ENCODE peak calls at places on chromosomes 11 and 22, in seven cellular contexts. S is right atrium auricular region; J is stimulated activated effector memory CD8-positive, alpha-beta T cell treated with anti-CD3 and anti-CD28 coated beads, Interleukin-12 subunit alpha, Interleukin-12 subunit beta, amount 100 ng/mL, for 72 hours; G is GM06990; Z is colonic mucosa; U is AG20443; W is amygdala. D is an unnamed sample.

GRCh38 chr11:108147150-108147549 is 25.8 kb downstream of the ACAT1 start:
- DNase-seq in U (peak), W (no peak), G (no peak), S (no peak), Z (no peak), J (no peak), D (no peak)

GRCh38 chr11:91813263-91813662 is 411.4 kb upstream of the FAT3 start:
- DNase-seq in S (no peak), J (no peak), U (no peak), G (no peak), Z (no peak), W (no peak), D (no peak)

GRCh38 chr11:554824-555499 is 5.6 kb downstream of the LMNTD2 start:
- DNase-seq in S (no peak), W (peak), U (peak), G (peak), J (peak), Z (peak), D (peak)

GRCh38 chr22:25177895-25178294 is 21.8 kb upstream of the CRYBB3 start:
- DNase-seq in Z (no peak), G (no peak), S (no peak), W (no peak), U (no peak), J (no peak), D (no peak)

GRCh38 chr11:48002565-48002964 is 22.2 kb downstream of the PTPRJ start:
- DNase-seq in S (no peak), Z (no peak), G (no peak), U (no peak), J (no peak), W (no peak), D (no peak)

GRCh38 chr11:92477686-92478085 is 253.1 kb downstream of the FAT3 start:
- DNase-seq in W (no peak), S (no peak), Z (no peak), J (no peak), U (no peak), G (no peak), D (no peak)

GRCh38 chr22:24964441-24964840 is 11.9 kb downstream of the KIAA1671 start:
- DNase-seq in Z (no peak), S (no peak), W (no peak), J (no peak), G (no peak), U (no peak), D (no peak)

GRCh38 chr11:75800728-75801361 is 14.2 kb upstream of the UVRAG start:
- DNase-seq in W (no peak), Z (no peak), G (no peak), J (no peak), U (peak), S (no peak), D (no peak)

GRCh38 chr22:40348025-40348658 is 1.8 kb downstream of the ADSL start:
- DNase-seq in W (peak), Z (peak), J (peak), S (no peak), U (peak), G (no peak), D (peak)

GRCh38 chr11:111063711-111064110 is 181.8 kb upstream of the POU2AF2 start:
- DNase-seq in S (no peak), G (no peak), J (no peak), W (no peak), U (no peak), Z (no peak), D (no peak)

GRCh38 chr11:75474878-75475766 is 42.1 kb upstream of the KLHL35 start:
- DNase-seq in U (peak), G (peak), S (no peak), J (peak), W (no peak), Z (peak), D (no peak)

D was measured in LoVo.